ENCODE peak calls at places on chromosomes 5 and 9, in seven cellular contexts. Y is fibroblast of lung; O is CD8-positive, alpha-beta T cell; J is left ventricle myocardium inferior; C is H9; I is gastrocnemius medialis; S is suprapubic skin. X is an unnamed sample.

GRCh38 chr9:124368692-124369091 is 46.5 kb downstream of the PSMB7 start:
- DNase-seq in J (no peak), I (no peak), C (no peak), Y (peak; percentile 40), O (no peak), S (no peak), X (no peak)

GRCh38 chr5:126377444-126377843 is 45.8 kb upstream of the GRAMD2B start:
- DNase-seq in I (no peak), S (no peak), O (no peak), C (no peak), J (no peak), Y (peak; percentile 59), X (no peak)

GRCh38 chr5:74124826-74125225 is 498.8 kb downstream of the ARHGEF28 start:
- DNase-seq in I (no peak), S (no peak), Y (peak; percentile 19), O (no peak), J (no peak), C (no peak), X (no peak)

GRCh38 chr5:180201051-180201987 is 7.7 kb downstream of the RASGEF1C start:
- DNase-seq in C (peak; percentile 73), O (no peak), Y (no peak), I (no peak), J (no peak), S (no peak), X (no peak)

GRCh38 chr9:37290881-37291485 is 131.5 kb upstream of the GRHPR start:
- DNase-seq in J (no peak), S (no peak), I (no peak), O (no peak), Y (peak; percentile 76), C (no peak), X (no peak)

GRCh38 chr9:24590432-24590831 is 44.7 kb upstream of the IZUMO3 start:
- DNase-seq in J (no peak), Y (no peak), S (no peak), I (no peak), C (no peak), O (no peak), X (no peak)

GRCh38 chr5:3320317-3320865 is 275.2 kb upstream of the IRX1 start:
- DNase-seq in O (no peak), C (no peak), J (no peak), I (no peak), S (no peak), Y (peak; percentile 78), X (no peak)

GRCh38 chr9:122806661-122807060 is 6.7 kb downstream of the OR1K1 start:
- DNase-seq in J (no peak), I (no peak), C (no peak), Y (peak; percentile 44), O (no peak), S (no peak), X (no peak)

GRCh38 chr5:161846731-161847130 is 1.2 kb upstream of the GABRA1 start:
- DNase-seq in O (no peak), Y (peak; percentile 0), C (peak; percentile 80), J (no peak), S (no peak), I (no peak), X (no peak)

GRCh38 chr5:118447350-118447749 is 541.0 kb downstream of the DTWD2 start:
- DNase-seq in O (no peak), I (no peak), C (no peak), J (no peak), S (no peak), Y (no peak), X (no peak)

GRCh38 chr5:54518146-54519082 is 855 bp downstream of the SNX18 start:
- DNase-seq in S (peak; percentile 85), Y (peak; percentile 56), O (peak; percentile 43), C (peak; percentile 46), I (no peak), J (peak; percentile 69), X (peak; percentile 62)

GRCh38 chr9:74644015-74644414 is 146.9 kb downstream of the RORB start:
- DNase-seq in I (no peak), O (no peak), Y (no peak), S (no peak), J (no peak), C (no peak), X (no peak)

GRCh38 chr5:14011089-14012004 is 66.9 kb upstream of the DNAH5 start:
- DNase-seq in Y (peak; percentile 87), I (peak; percentile 65), O (no peak), S (peak; percentile 89), C (peak; percentile 95), J (peak; percentile 83), X (peak; percentile 88)

GRCh38 chr5:14006823-14007510 is 62.5 kb upstream of the DNAH5 start:
- DNase-seq in O (no peak), S (no peak), I (peak; percentile 31), Y (no peak), J (no peak), C (no peak), X (no peak)

GRCh38 chr5:14009575-14009974 is 65.1 kb upstream of the DNAH5 start:
- DNase-seq in Y (no peak), J (no peak), C (no peak), S (no peak), I (no peak), O (no peak), X (no peak)

GRCh38 chr5:14004598-14005394 is 60.3 kb upstream of the DNAH5 start:
- DNase-seq in J (no peak), Y (no peak), S (no peak), O (no peak), I (no peak), C (no peak), X (no peak)

GRCh38 chr5:14008819-14009311 is 64.4 kb upstream of the DNAH5 start:
- DNase-seq in O (no peak), Y (no peak), I (no peak), C (no peak), S (no peak), J (no peak), X (no peak)
- H3K4me1 ChIP-seq in O (no peaks in the 10 kb centered on the region), Y (peaks cover 16% of the 10 kb centered on the region), I (peaks cover 3% of the 10 kb centered on the region), C (peaks cover 2% of the 10 kb centered on the region), S (peaks cover 14% of the 10 kb centered on the region), J (peaks cover 16% of the 10 kb centered on the region), X (peaks cover 11% of the 10 kb centered on the region)

GRCh38 chr9:136297016-136297691 is 6.7 kb downstream of the CCDC187 start:
- DNase-seq in O (no peak), I (no peak), C (no peak), S (no peak), J (no peak), Y (no peak), X (peak; percentile 10)
- TF ChIP-seq CTCF in O (no peak), I (no peak), C (no peak), S (no peak), J (no peak), Y (no peak), X (no peak)

DNA sequence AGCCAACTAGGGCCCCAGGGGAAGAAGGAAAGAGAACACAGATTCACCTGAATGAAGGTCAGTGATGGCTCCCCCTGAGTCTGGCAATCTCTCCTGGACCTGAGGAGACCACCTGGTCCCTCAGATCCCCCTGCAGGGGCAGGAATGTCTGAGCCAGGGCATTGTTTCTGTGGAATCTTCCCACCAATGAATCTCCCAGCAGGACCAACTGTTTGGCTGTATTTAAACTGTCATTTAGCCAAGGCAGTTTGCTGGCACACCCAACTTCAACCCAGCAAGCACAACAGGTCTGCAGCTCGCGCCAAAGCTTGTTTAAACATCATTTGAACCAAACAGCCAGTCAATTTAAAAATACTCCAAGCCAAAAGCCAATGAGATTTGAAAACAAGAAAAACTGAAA is 92.6 kb downstream of the SH3TC2 start:
- DNase-seq in C (peak; percentile 37), O (no peak), Y (no peak), S (no peak), I (peak; percentile 76), J (no peak), X (no peak)
- H3K4me1 ChIP-seq in C (peaks cover 5% of the 10 kb centered on the region), O (no peaks in the 10 kb centered on the region), Y (peaks cover 23% of the 10 kb centered on the region), S (peaks cover 96% of the 10 kb centered on the region), I (peaks cover 69% of the 10 kb centered on the region), J (peaks cover 65% of the 10 kb centered on the region), X (peaks cover 70% of the 10 kb centered on the region)

GRCh38 chr5:64207978-64208377 is 42.3 kb downstream of the RNF180 start:
- DNase-seq in J (no peak), Y (peak; percentile 5), O (no peak), S (no peak), C (no peak), I (no peak), X (no peak)
- TF ChIP-seq CTCF in J (peak; percentile 43), Y (peak; percentile 13), O (no peak), S (no peak), C (peak; percentile 55), I (peak; percentile 22), X (peak; percentile 41)